ENCODE peak calls at places on chromosomes 11 and 22, in seven cellular contexts. Z is uterus, O is NCI-H2107, B is foreskin keratinocyte, E is nephron progenitor cell, J is epithelial cell of proximal tubule, S is RPMI8226. A is an unnamed sample.

GRCh38 chr22:24486501-24486921 is 8.6 kb upstream of the UPB1 start:
- DNase-seq in Z (no peak), O (no peak), B (peak), E (no peak), J (no peak), S (no peak), A (no peak)

GRCh38 chr11:10669258-10670033 is 24.1 kb downstream of the IRAG1 start:
- DNase-seq in Z (peak), O (peak), B (no peak), E (peak), J (no peak), S (no peak), A (no peak)

GRCh38 chr11:77418155-77418980 is 55.5 kb downstream of the PAK1 start:
- DNase-seq in Z (no peak), O (no peak), B (no peak), E (no peak), J (no peak), S (peak), A (no peak)

GRCh38 chr11:60016881-60017280 is at the start of gene OOSP4B:
- DNase-seq in Z (no peak), O (no peak), B (no peak), E (no peak), J (no peak), S (no peak), A (no peak)

GRCh38 chr22:19918332-19919106 is 23.1 kb upstream of the COMT start:
- DNase-seq in Z (no peak), O (no peak), B (no peak), E (no peak), J (no peak), S (no peak), A (no peak)

GRCh38 chr22:44701187-44701586 is 817 bp upstream of the PRR5 start:
- DNase-seq in Z (no peak), O (no peak), B (no peak), E (no peak), J (no peak), S (no peak), A (no peak)

GRCh38 chr11:20207781-20208621 is 47.7 kb upstream of the DBX1 start:
- DNase-seq in Z (no peak), O (no peak), B (no peak), E (peak), J (no peak), S (no peak), A (peak)

GRCh38 chr11:57568330-57568766 is 876 bp upstream of the UBE2L6 start:
- DNase-seq in Z (peak), O (no peak), B (peak), E (peak), J (no peak), S (no peak), A (peak)

GRCh38 chr22:31269892-31270574 is 22.3 kb downstream of the PIK3IP1 start:
- DNase-seq in Z (no peak), O (no peak), B (no peak), E (no peak), J (no peak), S (no peak), A (no peak)

GRCh38 chr11:119975561-119976152 is 162.3 kb downstream of the TRIM29 start:
- DNase-seq in Z (no peak), O (peak), B (no peak), E (peak), J (no peak), S (no peak), A (peak)

GRCh38 chr22:33723915-33724314 is 196.4 kb downstream of the LARGE1 start:
- DNase-seq in Z (no peak), O (no peak), B (no peak), E (no peak), J (no peak), S (no peak), A (no peak)

GRCh38 chr11:2390871-2391662 is 9.5 kb upstream of the TSSC4 start:
- DNase-seq in Z (peak), O (no peak), B (no peak), E (no peak), J (no peak), S (no peak), A (no peak)

GRCh38 chr22:36379593-36380361 is 8.0 kb downstream of the MYH9 start:
- DNase-seq in Z (no peak), O (no peak), B (no peak), E (no peak), J (no peak), S (no peak), A (no peak)

GRCh38 chr11:83206771-83207413 is 13.4 kb downstream of the ANKRD42 start:
- DNase-seq in Z (no peak), O (no peak), B (no peak), E (no peak), J (no peak), S (no peak), A (no peak)

GRCh38 chr22:18055619-18056160 is 22.1 kb upstream of the PEX26 start:
- DNase-seq in Z (no peak), O (no peak), B (no peak), E (no peak), J (no peak), S (no peak), A (no peak)

GRCh38 chr22:47042861-47043496 is 280.5 kb downstream of the TBC1D22A start:
- DNase-seq in Z (no peak), O (no peak), B (no peak), E (no peak), J (no peak), S (no peak), A (no peak)